ENCODE peak calls at places on chromosome 12, in six cellular contexts. L, X, E, J, K and F are unnamed samples.

GRCh38 chr12:92503029-92503931 is 199.5 kb upstream of the PLEKHG7 start:
- DNase-seq in L (no peak), X (peak), E (no peak), J (no peak), K (peak), F (no peak)

GRCh38 chr12:110778801-110779577 is 36.3 kb upstream of the PPP1CC start:
- DNase-seq in L (no peak), X (no peak), E (no peak), J (no peak), K (no peak), F (no peak)

GRCh38 chr12:65948320-65949008 is 124.2 kb downstream of the HMGA2 start:
- DNase-seq in L (peak), X (peak), E (no peak), J (peak), K (peak), F (peak)

GRCh38 chr12:57616383-57617101 is 5.3 kb downstream of the ARHGEF25 start:
- DNase-seq in L (no peak), X (no peak), E (no peak), J (no peak), K (no peak), F (no peak)

GRCh38 chr12:59093090-59093489 is 172.8 kb upstream of the LRIG3 start:
- DNase-seq in L (no peak), X (no peak), E (no peak), J (no peak), K (no peak), F (no peak)

GRCh38 chr12:13941258-13942249 is 39.8 kb downstream of the GRIN2B start:
- DNase-seq in L (peak), X (no peak), E (peak), J (no peak), K (no peak), F (peak)

GRCh38 chr12:60415361-60415760 is 819.5 kb downstream of the SLC16A7 start:
- DNase-seq in L (no peak), X (no peak), E (no peak), J (no peak), K (no peak), F (no peak)

GRCh38 chr12:82973601-82974000 is 286.9 kb downstream of the TMTC2 start:
- DNase-seq in L (no peak), X (no peak), E (no peak), J (no peak), K (no peak), F (no peak)

GRCh38 chr12:11727133-11727664 is 77.7 kb downstream of the ETV6 start:
- DNase-seq in L (no peak), X (no peak), E (no peak), J (no peak), K (no peak), F (no peak)

GRCh38 chr12:89552376-89552775 is 26.5 kb upstream of the POC1B start:
- DNase-seq in L (no peak), X (no peak), E (no peak), J (no peak), K (no peak), F (no peak)

GRCh38 chr12:8078400-8078799 is 3.7 kb upstream of the NECAP1 start:
- DNase-seq in L (no peak), X (no peak), E (no peak), J (no peak), K (peak), F (no peak)

GRCh38 chr12:108563804-108564151 is 1.4 kb downstream of the ISCU start:
- DNase-seq in L (no peak), X (no peak), E (no peak), J (no peak), K (no peak), F (no peak)

GRCh38 chr12:108562348-108563134 is at the start of gene ISCU:
- DNase-seq in L (peak), X (peak), E (peak), J (peak), K (peak), F (peak)

GRCh38 chr12:108564724-108565123 is 2.3 kb downstream of the ISCU start:
- DNase-seq in L (no peak), X (no peak), E (no peak), J (no peak), K (no peak), F (no peak)

GRCh38 chr12:108561852-108562347 is 496 bp upstream of the ISCU start:
- DNase-seq in L (no peak), X (no peak), E (no peak), J (no peak), K (no peak), F (no peak)

GRCh38 chr12:108563135-108563803 is 873 bp downstream of the ISCU start:
- DNase-seq in L (peak), X (peak), E (peak), J (peak), K (peak), F (peak)
- TF ChIP-seq POLR2A in L (no peak), X (no peak), E (no peak), J (peak), K (peak), F (no peak)

GRCh38 chr12:3218150-3218845 is 141.1 kb downstream of the TSPAN9 start:
- DNase-seq in L (no peak), X (peak), E (no peak), J (peak), K (peak), F (peak)
- TF ChIP-seq CTCF in L (no peak), X (no peak), E (no peak), J (no peak), K (no peak), F (no peak)

GRCh38 chr12:54591001-54591591 is 2.6 kb upstream of the PPP1R1A start:
- DNase-seq in L (no peak), X (no peak), E (no peak), J (no peak), K (no peak), F (no peak)

GRCh38 chr12:54588110-54588831 is at the start of gene PPP1R1A:
- DNase-seq in L (no peak), X (no peak), E (no peak), J (no peak), K (peak), F (no peak)

GRCh38 chr12:54589964-54590363 is 1.5 kb upstream of the PPP1R1A start:
- DNase-seq in L (no peak), X (no peak), E (no peak), J (no peak), K (no peak), F (no peak)

GRCh38 chr12:54587315-54587821 is 1.1 kb downstream of the PPP1R1A start:
- DNase-seq in L (no peak), X (peak), E (no peak), J (peak), K (peak), F (no peak)

DNA sequence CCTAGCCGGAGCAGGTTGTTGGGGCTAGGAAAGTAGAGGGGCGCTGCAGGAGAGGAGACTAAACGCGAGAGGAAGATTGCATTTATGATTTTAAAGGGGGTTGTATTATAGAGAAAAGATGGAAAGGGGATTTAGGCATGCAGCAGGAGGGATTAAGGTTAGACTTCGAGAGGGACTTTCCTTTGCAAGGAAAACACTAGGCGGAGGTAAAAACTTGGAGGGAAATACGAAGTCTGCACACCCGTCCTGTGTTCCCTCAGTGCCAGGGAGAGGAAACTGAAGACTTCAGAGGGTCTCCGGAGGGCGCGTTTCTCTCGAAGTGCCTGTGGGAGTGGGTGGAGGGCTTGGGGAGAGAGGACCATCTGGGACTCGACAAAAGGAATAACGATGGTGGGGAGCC is 433 bp upstream of the PPP1R1A start:
- DNase-seq in L (no peak), X (no peak), E (no peak), J (no peak), K (no peak), F (no peak)
- H3K4me3 ChIP-seq in L (peak), X (no peak), E (peak), J (peak), K (peak), F (no peak)

GRCh38 chr12:121115530-121115929 is 17.1 kb upstream of the P2RX7 start:
- DNase-seq in L (no peak), X (no peak), E (no peak), J (no peak), K (no peak), F (no peak)
- TF ChIP-seq POLR2A in L (no peak), X (no peak), E (no peak), J (no peak), K (no peak), F (no peak)

DNA sequence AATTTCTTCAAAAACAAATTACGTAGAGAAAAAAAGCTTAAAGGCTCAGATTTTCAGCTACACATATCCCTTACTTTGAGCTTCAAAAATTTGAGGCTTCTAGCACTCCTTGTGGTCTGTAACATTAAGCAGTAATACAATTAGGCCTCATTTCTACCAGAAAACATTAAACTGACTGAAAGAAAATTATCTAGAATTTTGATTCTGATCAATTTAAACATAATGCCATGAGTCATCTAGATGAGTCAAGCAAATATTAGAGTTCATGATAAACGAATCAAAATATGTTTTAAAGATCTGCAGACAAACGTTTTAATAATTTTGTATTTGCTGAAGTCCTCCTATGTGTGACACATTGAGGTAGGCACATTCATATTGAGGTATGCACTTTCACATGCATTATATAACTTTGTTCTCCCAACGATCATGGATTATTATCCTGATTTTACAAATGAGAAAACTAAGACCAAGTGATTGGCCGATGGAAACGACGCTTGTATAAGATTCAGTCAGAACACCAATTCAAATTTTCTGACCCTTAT is 4.3 kb downstream of the OSBPL8 start:
- DNase-seq in L (no peak), X (no peak), E (no peak), J (no peak), K (no peak), F (no peak)
- TF ChIP-seq CTCF in L (no peak), X (no peak), E (peak), J (no peak), K (no peak), F (no peak)

GRCh38 chr12:62976110-62976640 is 41.2 kb upstream of the PPM1H start:
- DNase-seq in L (no peak), X (no peak), E (no peak), J (no peak), K (no peak), F (no peak)

GRCh38 chr12:62971769-62972525 is 37.0 kb upstream of the PPM1H start:
- DNase-seq in L (no peak), X (no peak), E (no peak), J (no peak), K (no peak), F (no peak)

GRCh38 chr12:62977879-62978278 is 42.9 kb upstream of the PPM1H start:
- DNase-seq in L (no peak), X (no peak), E (no peak), J (no peak), K (no peak), F (no peak)

GRCh38 chr12:62978768-62979167 is 43.8 kb upstream of the PPM1H start:
- DNase-seq in L (no peak), X (no peak), E (no peak), J (no peak), K (no peak), F (no peak)

DNA sequence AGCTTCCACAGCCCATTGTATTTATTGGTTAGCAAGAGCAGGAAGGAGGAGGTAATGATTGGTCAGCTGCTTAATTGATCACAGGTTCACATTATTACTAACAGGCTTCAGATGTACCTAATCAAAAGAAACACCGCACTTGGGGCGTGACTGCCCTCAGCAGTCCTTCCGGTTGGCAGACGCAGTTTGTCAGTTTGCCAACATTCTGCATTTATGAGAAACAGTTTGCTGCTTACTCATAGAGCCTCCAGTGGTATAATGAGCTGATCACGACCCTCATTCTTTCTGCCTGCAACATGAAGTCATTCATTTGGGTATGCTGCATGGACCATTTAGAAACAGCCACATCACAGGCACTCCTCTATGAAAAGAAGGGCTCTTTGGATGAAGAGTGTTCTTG is 42.5 kb upstream of the PPM1H start:
- DNase-seq in L (no peak), X (no peak), E (no peak), J (no peak), K (no peak), F (no peak)
- H3K4me3 ChIP-seq in L (no peak), X (no peak), E (no peak), J (no peak), K (no peak), F (no peak)

GRCh38 chr12:106302401-106303201 is at the start of gene TCP11L2:
- DNase-seq in L (peak), X (peak), E (no peak), J (peak), K (peak), F (peak)
- TF ChIP-seq POLR2A in L (no peak), X (peak), E (peak), J (peak), K (peak), F (peak)

DNA sequence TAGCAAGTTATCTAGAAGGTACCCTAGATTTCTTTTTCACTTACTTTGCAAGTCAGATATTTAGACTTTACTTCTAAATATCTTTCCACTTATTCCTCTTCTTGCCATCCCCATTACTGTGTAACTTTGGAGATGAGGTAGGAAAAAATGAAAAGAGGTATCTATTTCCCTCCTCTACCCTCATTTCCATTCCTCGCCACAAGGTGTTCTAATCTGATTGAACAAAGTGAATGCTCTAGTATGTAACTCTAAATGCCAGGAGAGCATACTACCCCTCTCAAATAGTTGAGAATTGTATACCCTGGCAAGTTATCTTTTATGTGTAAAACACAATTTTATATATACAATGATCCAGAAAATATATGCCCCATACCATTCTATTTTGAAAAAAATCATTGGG is 1.7 kb upstream of the LDHB start:
- DNase-seq in L (peak), X (no peak), E (no peak), J (no peak), K (no peak), F (no peak)
- TF ChIP-seq CTCF in L (no peak), X (no peak), E (peak), J (no peak), K (no peak), F (no peak)

DNA sequence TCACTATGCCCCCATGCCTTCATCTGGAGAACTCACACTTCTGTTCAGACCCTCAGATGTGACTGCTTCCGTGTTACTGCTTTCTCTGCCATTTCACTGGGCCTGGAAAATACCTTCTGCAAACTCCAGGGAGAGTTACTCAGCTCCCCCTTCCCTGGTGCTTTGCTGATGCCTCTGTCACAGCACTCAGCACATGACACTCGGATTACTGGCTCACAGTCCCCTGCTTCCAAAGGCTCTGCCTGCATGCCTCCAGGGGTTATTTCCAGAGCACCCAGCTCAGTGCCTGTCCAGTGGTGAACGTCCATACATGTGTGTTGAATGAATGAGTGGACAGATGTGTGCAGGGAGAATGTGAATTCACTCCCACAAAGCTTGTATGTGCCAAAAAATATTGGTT is 237.2 kb upstream of the FKBP4 start:
- DNase-seq in L (no peak), X (no peak), E (no peak), J (no peak), K (no peak), F (no peak)
- H3K4me3 ChIP-seq in L (no peak), X (no peak), E (no peak), J (no peak), K (no peak), F (no peak)

DNA sequence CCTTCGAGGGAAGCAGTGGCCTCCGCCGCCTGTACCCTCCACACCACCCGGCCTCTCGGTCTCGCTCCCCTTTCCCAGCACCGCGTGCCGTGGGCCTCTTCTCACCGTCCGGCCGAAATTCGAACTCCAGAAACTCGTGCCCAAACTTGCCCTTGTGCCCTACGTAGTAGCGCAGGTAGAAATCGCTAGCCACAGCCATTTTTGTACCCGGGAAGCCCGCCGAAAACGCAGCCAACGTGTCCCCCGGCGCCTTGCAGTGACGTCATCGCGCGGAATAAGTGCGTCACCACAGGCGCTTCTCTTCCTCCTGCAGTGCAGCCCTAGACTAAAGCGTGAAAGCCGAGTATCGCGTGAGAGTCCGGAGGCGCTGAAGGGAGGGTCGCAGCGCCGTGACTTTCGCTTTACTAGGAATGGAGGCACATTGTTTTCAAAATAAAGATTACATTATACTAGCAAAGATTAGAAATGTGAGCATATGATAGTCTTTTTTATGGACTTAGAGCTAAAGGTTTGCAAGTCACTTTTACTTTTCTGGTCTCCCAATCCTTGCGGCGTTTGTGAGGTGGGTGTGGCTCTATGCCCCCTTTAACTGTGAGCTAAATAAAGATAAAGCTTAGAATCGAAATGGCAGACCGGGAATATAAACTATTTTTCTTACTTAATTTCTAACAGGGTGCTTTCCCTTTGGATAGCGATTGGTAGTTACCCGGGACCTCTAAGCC is at the start of gene MAGOHB:
- DNase-seq in L (peak), X (peak), E (peak), J (peak), K (peak), F (peak)
- TF ChIP-seq POLR2A in L (peak), X (peak), E (peak), J (peak), K (peak), F (no peak)